ENCODE peak calls at places on chromosome 17, in six cellular contexts. X, S, F, U, J and B are unnamed samples.

GRCh38 chr17:27569257-27569722 is 61.7 kb upstream of the LGALS9 start:
- DNase-seq in S (peak), J (no peak), F (no peak), X (no peak), U (peak), B (peak)

GRCh38 chr17:12789075-12789975 is at the start of gene ARHGAP44:
- DNase-seq in J (peak), X (no peak), S (peak), U (peak), F (peak), B (peak)

GRCh38 chr17:10463402-10463801 is 6.0 kb downstream of the MYH4 start:
- DNase-seq in X (no peak), S (no peak), J (no peak), F (no peak), U (no peak), B (no peak)

GRCh38 chr17:77380411-77381184 is 239.8 kb downstream of the SEC14L1 start:
- DNase-seq in J (no peak), F (no peak), X (no peak), U (no peak), S (no peak), B (no peak)

GRCh38 chr17:3667366-3668278 is 756 bp downstream of the TAX1BP3 start:
- DNase-seq in F (peak), J (no peak), S (peak), X (no peak), U (peak), B (peak)

GRCh38 chr17:6753006-6753445 is 2.8 kb upstream of the XAF1 start:
- DNase-seq in S (no peak), F (peak), X (no peak), U (no peak), J (no peak), B (no peak)

GRCh38 chr17:44314869-44315661 is 6.7 kb downstream of the RUNDC3A start:
- DNase-seq in X (no peak), F (no peak), J (no peak), S (peak), U (peak), B (peak)

GRCh38 chr17:28902819-28903545 is at the start of gene DHRS13:
- DNase-seq in U (peak), X (peak), J (peak), S (peak), F (peak), B (peak)

GRCh38 chr17:31780436-31780835 is 78.6 kb downstream of the COPRS start:
- DNase-seq in U (no peak), J (no peak), F (no peak), X (no peak), S (no peak), B (no peak)

GRCh38 chr17:2701161-2701995 is 10.2 kb downstream of the CLUH start:
- DNase-seq in J (no peak), X (no peak), S (no peak), U (no peak), F (no peak), B (peak)

GRCh38 chr17:16442141-16442540 is 26.8 kb downstream of the TRPV2 start:
- DNase-seq in U (no peak), X (no peak), J (no peak), S (no peak), F (no peak), B (no peak)

GRCh38 chr17:17416400-17417360 is 60.1 kb upstream of the MED9 start:
- DNase-seq in S (peak), F (peak), U (no peak), X (no peak), J (no peak), B (no peak)

GRCh38 chr17:31787857-31788570 is 71.0 kb downstream of the COPRS start:
- DNase-seq in S (no peak), U (no peak), J (peak), X (no peak), F (peak), B (no peak)

GRCh38 chr17:57852041-57852954 is 2.5 kb upstream of the MRPS23 start:
- DNase-seq in X (no peak), J (no peak), U (peak), S (no peak), F (no peak), B (no peak)

GRCh38 chr17:61128671-61129115 is 270.9 kb upstream of the TBX2 start:
- DNase-seq in U (no peak), S (no peak), F (no peak), J (no peak), X (no peak), B (no peak)

GRCh38 chr17:63382136-63382535 is 64.0 kb downstream of the CYB561 start:
- DNase-seq in J (no peak), U (no peak), X (no peak), S (no peak), F (no peak), B (no peak)

GRCh38 chr17:52678211-52678610 is 519.7 kb upstream of the CA10 start:
- DNase-seq in S (no peak), U (no peak), X (no peak), F (no peak), J (no peak), B (no peak)

GRCh38 chr17:78226055-78226751 is 5.2 kb upstream of the TMEM235 start:
- DNase-seq in U (no peak), J (no peak), X (no peak), F (no peak), S (no peak), B (no peak)

GRCh38 chr17:42122371-42123303 is at the start of gene HSPB9:
- DNase-seq in X (no peak), F (no peak), J (no peak), U (peak), S (no peak), B (no peak)

GRCh38 chr17:83180264-83180995 is 101.0 kb downstream of the METRNL start:
- DNase-seq in F (no peak), J (no peak), X (no peak), S (no peak), U (peak), B (no peak)

GRCh38 chr17:43170140-43170765 is 761 bp upstream of the NBR1 start:
- DNase-seq in X (peak), U (peak), J (peak), F (peak), S (peak), B (peak)

GRCh38 chr17:43170766-43171681 is at the start of gene NBR1:
- DNase-seq in S (peak), X (peak), F (peak), U (peak), J (peak), B (peak)

GRCh38 chr17:43169561-43170139 is 1.4 kb upstream of the NBR1 start:
- DNase-seq in U (no peak), F (peak), S (peak), X (no peak), J (no peak), B (peak)

GRCh38 chr17:43175213-43176118 is 4.5 kb downstream of the NBR1 start:
- DNase-seq in X (no peak), F (peak), J (no peak), U (no peak), S (no peak), B (no peak)

GRCh38 chr17:43171761-43172487 is 910 bp downstream of the NBR1 start:
- DNase-seq in U (no peak), S (peak), F (peak), J (peak), X (no peak), B (no peak)
- TF ChIP-seq MAX in U (no peak), S (no peak), F (no peak), J (no peak), X (no peak), B (peak)

GRCh38 chr17:231191-231965 is 49.9 kb upstream of the DOC2B start:
- DNase-seq in U (peak), X (no peak), J (no peak), F (no peak), S (no peak), B (no peak)
- TF ChIP-seq SIN3A in U (no peak), X (no peak), J (no peak), F (no peak), S (no peak), B (no peak)

GRCh38 chr17:79646721-79647455 is 36.0 kb upstream of the RBFOX3 start:
- DNase-seq in F (no peak), S (no peak), X (no peak), U (peak), J (no peak), B (peak)

GRCh38 chr17:79650283-79650682 is 39.4 kb upstream of the RBFOX3 start:
- DNase-seq in S (no peak), J (no peak), X (no peak), F (no peak), U (peak), B (no peak)

GRCh38 chr17:79647456-79647915 is 36.6 kb upstream of the RBFOX3 start:
- DNase-seq in S (no peak), F (no peak), U (peak), X (no peak), J (no peak), B (peak)

GRCh38 chr17:79650861-79651260 is 40.0 kb upstream of the RBFOX3 start:
- DNase-seq in U (peak), S (no peak), F (no peak), X (no peak), J (no peak), B (peak)

DNA sequence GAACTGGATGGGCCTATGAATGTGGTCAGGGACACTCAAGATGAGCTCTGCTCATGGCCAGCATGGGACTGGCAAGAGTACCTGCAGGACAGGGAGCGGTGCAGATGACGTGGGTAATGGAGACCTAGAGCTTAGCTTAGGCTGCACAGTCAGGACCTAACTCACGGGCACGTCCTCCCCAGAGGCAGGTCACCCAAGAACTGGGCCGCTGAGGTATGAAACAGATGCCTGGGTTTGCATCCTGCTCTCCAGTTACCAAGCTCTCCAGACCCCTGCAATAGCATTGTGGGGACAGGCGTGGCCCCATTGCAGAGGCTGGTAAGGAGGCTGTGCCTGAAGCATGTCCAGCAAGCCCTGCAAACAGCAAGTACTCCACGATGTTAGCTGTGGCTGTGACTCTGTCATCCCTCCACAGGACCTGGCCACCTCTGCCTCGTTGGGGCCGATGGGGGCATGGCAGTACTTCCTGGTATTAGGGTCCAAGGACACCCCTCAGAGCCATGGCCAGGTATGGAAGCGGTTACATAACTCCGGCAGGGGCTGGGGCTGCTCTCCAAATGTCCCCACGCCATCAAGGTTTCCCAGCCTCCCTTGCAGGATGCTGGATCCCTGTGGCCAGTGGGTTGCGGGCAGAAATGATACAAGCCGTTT is 37.5 kb upstream of the RBFOX3 start:
- DNase-seq in S (no peak), X (no peak), J (no peak), U (peak), F (no peak), B (no peak)
- TF ChIP-seq JUND in S (no peak), X (no peak), J (no peak), U (no peak), F (no peak), B (no peak)

DNA sequence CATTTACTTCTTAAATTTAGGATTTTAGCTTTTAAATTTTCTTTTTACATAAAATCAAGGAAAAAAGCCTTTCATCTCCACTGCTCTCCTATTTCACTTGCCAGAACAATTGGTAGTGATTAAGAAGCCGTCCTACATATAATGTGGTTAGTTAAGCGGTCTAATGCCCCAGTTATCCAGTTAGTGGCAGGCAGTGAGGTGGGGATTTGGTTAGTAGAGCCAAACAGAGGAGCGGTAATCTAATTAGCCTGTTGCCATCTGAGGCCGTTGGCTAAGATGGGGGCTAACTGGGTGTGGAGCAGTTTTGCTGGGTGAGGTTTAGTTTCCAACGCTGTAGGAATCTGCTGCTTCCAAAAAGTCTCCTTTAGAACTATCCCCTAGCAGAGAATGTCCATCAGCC is 22.4 kb downstream of the SNX11 start:
- DNase-seq in U (no peak), S (no peak), X (no peak), J (no peak), F (no peak), B (peak)
- TF ChIP-seq MAX in U (no peak), S (no peak), X (no peak), J (no peak), F (no peak), B (no peak)

GRCh38 chr17:59149841-59150511 is 5.0 kb downstream of the SKA2 start:
- DNase-seq in F (no peak), J (no peak), U (no peak), X (no peak), S (no peak), B (no peak)

GRCh38 chr17:59141860-59142259 is 13.1 kb downstream of the SKA2 start:
- DNase-seq in J (no peak), S (no peak), U (no peak), F (peak), X (no peak), B (no peak)

GRCh38 chr17:59149051-59149450 is 5.9 kb downstream of the SKA2 start:
- DNase-seq in X (no peak), F (no peak), U (no peak), J (no peak), S (no peak), B (no peak)

GRCh38 chr17:59151007-59151406 is 4.0 kb downstream of the SKA2 start:
- DNase-seq in S (no peak), F (no peak), J (no peak), X (no peak), U (no peak), B (no peak)

GRCh38 chr17:59145571-59146096 is 9.4 kb downstream of the SKA2 start:
- DNase-seq in J (no peak), U (no peak), X (no peak), S (no peak), F (peak), B (no peak)
- TF ChIP-seq SIN3A in J (no peak), U (no peak), X (no peak), S (no peak), F (no peak), B (no peak)

GRCh38 chr17:8725881-8726280 is 18.8 kb downstream of the CCDC42 start:
- DNase-seq in X (no peak), S (no peak), F (no peak), J (no peak), U (no peak), B (no peak)

GRCh38 chr17:8720596-8720995 is 24.0 kb downstream of the CCDC42 start:
- DNase-seq in S (no peak), F (no peak), X (no peak), J (no peak), U (no peak), B (no peak)

GRCh38 chr17:8726951-8727555 is 17.6 kb downstream of the CCDC42 start:
- DNase-seq in U (no peak), J (no peak), S (no peak), F (no peak), X (no peak), B (peak)

GRCh38 chr17:8726477-8726876 is 18.2 kb downstream of the CCDC42 start:
- DNase-seq in U (no peak), X (no peak), S (no peak), F (no peak), J (no peak), B (no peak)

DNA sequence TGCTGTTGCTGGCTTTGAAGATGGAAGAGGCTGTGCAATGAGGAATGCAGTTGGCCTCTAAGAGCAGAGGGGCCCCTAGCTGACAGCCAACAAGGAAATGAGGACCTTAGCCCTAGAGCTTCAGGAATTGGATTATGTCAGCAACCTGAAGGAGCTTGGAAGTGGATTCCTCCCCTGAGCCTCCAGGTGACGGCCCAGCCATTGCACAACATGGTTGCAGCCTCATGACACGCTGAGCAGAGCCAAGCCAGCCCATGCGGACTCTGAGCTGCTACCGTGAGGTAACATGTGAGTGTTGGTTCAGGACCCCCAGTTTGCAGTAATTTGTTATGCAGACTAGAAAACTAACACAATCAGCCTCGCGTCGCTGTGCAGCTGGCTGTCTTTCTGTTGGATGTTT is 20.2 kb downstream of the CCDC42 start:
- DNase-seq in S (no peak), F (peak), J (no peak), U (no peak), X (no peak), B (no peak)
- TF ChIP-seq JUND in S (no peak), F (no peak), J (no peak), U (no peak), X (no peak), B (no peak)

GRCh38 chr17:46038414-46038813 is 39.4 kb downstream of the STH start:
- DNase-seq in F (no peak), J (no peak), U (no peak), X (no peak), S (no peak), B (no peak)
- TF ChIP-seq MAX in F (no peak), J (no peak), U (no peak), X (no peak), S (no peak), B (no peak)

GRCh38 chr17:15232517-15232915 is 32.6 kb downstream of the PMP22 start:
- DNase-seq in J (no peak), S (peak), F (no peak), X (no peak), U (no peak), B (no peak)

GRCh38 chr17:15233971-15234370 is 31.2 kb downstream of the PMP22 start:
- DNase-seq in X (no peak), S (no peak), F (no peak), U (no peak), J (no peak), B (no peak)

GRCh38 chr17:15231851-15232516 is 33.1 kb downstream of the PMP22 start:
- DNase-seq in X (no peak), F (no peak), J (no peak), U (no peak), S (peak), B (no peak)

GRCh38 chr17:15230866-15231265 is 34.3 kb downstream of the PMP22 start:
- DNase-seq in U (no peak), S (no peak), X (no peak), J (no peak), F (no peak), B (no peak)

GRCh38 chr17:15233022-15233805 is 31.9 kb downstream of the PMP22 start:
- DNase-seq in U (no peak), S (peak), F (peak), X (no peak), J (no peak), B (peak)
- TF ChIP-seq SIN3A in U (no peak), S (no peak), F (no peak), X (no peak), J (no peak), B (no peak)